ENCODE peak calls at places on chromosome 3, in eight cellular contexts. J is activated T-helper 1 cell treated with Interleukin-2 at 50 U/mL for 16 hours; V is DMS79; H is stimulated activated CD4-positive, alpha-beta T cell treated with anti-CD3 and anti-CD28 coated beads, TNF-alpha, amount 100 ng/mL, for 4 hours; N is fibroblast of mammary gland; A is sciatic nerve; K is GM13976; W is psoas muscle. U is an unnamed sample.

GRCh38 chr3:46065294-46065705 is 38.0 kb upstream of the XCR1 start:
- DNase-seq in J (peak), V (peak), H (peak), N (no peak), A (no peak), K (peak), W (peak), U (no peak)

GRCh38 chr3:195064300-195064931 is 206.5 kb downstream of the XXYLT1 start:
- DNase-seq in J (no peak), V (no peak), H (no peak), N (no peak), A (no peak), K (no peak), W (peak), U (no peak)

GRCh38 chr3:149330609-149331008 is 2.8 kb downstream of the TM4SF18 start:
- DNase-seq in J (no peak), V (no peak), H (no peak), N (peak), A (no peak), K (no peak), W (no peak), U (no peak)

GRCh38 chr3:43001094-43001553 is 22.0 kb downstream of the GASK1A start:
- DNase-seq in J (no peak), V (no peak), H (no peak), N (peak), A (peak), K (no peak), W (peak), U (no peak)

GRCh38 chr3:94063497-94064119 is 747 bp downstream of the NSUN3 start:
- DNase-seq in J (no peak), V (no peak), H (no peak), N (peak), A (no peak), K (no peak), W (no peak), U (no peak)

GRCh38 chr3:172329070-172329469 is 119.2 kb downstream of the GHSR start:
- DNase-seq in J (no peak), V (no peak), H (no peak), N (no peak), A (no peak), K (no peak), W (no peak), U (no peak)

GRCh38 chr3:65284971-65285370 is 597.2 kb upstream of the ADAMTS9 start:
- DNase-seq in J (no peak), V (no peak), H (no peak), N (no peak), A (no peak), K (no peak), W (no peak), U (no peak)

GRCh38 chr3:108006077-108006675 is 84.7 kb downstream of the CD47 start:
- DNase-seq in J (no peak), V (no peak), H (no peak), N (no peak), A (no peak), K (no peak), W (no peak), U (no peak)

GRCh38 chr3:194928183-194928736 is 242.6 kb downstream of the FAM43A start:
- DNase-seq in J (no peak), V (no peak), H (no peak), N (peak), A (no peak), K (no peak), W (no peak), U (no peak)

GRCh38 chr3:186270711-186271110 is 91.3 kb downstream of the DGKG start:
- DNase-seq in J (no peak), V (no peak), H (no peak), N (no peak), A (no peak), K (no peak), W (no peak), U (no peak)

GRCh38 chr3:46017720-46018119 is 9.6 kb downstream of the XCR1 start:
- DNase-seq in J (no peak), V (no peak), H (no peak), N (peak), A (no peak), K (peak), W (no peak), U (no peak)

GRCh38 chr3:133880886-133881455 is 14.7 kb downstream of the RAB6B start:
- DNase-seq in J (no peak), V (no peak), H (no peak), N (no peak), A (no peak), K (no peak), W (no peak), U (no peak)

GRCh38 chr3:195809291-195809785 is 2.4 kb downstream of the MUC4 start:
- DNase-seq in J (no peak), V (peak), H (no peak), N (no peak), A (no peak), K (no peak), W (no peak), U (no peak)

GRCh38 chr3:123817413-123817812 is 66.7 kb downstream of the MYLK start:
- DNase-seq in J (no peak), V (no peak), H (no peak), N (no peak), A (no peak), K (no peak), W (no peak), U (no peak)

GRCh38 chr3:46737320-46737719 is 19.7 kb upstream of the PRSS50 start:
- DNase-seq in J (no peak), V (no peak), H (no peak), N (no peak), A (no peak), K (no peak), W (no peak), U (no peak)

GRCh38 chr3:141384575-141384974 is 16.3 kb downstream of the ZBTB38 start:
- DNase-seq in J (no peak), V (no peak), H (no peak), N (no peak), A (no peak), K (no peak), W (no peak), U (no peak)

GRCh38 chr3:37249717-37250116 is 75.3 kb upstream of the LRRFIP2 start:
- DNase-seq in J (no peak), V (no peak), H (no peak), N (peak), A (no peak), K (no peak), W (peak), U (no peak)

GRCh38 chr3:56915969-56916586 is 114.3 kb upstream of the ARHGEF3 start:
- DNase-seq in J (peak), V (peak), H (peak), N (no peak), A (no peak), K (peak), W (no peak), U (peak)

GRCh38 chr3:162799910-162800309 is 1303.3 kb downstream of the OTOL1 start:
- DNase-seq in J (no peak), V (no peak), H (no peak), N (peak), A (no peak), K (no peak), W (no peak), U (no peak)

GRCh38 chr3:17605032-17605431 is 137.4 kb downstream of the TBC1D5 start:
- DNase-seq in J (no peak), V (no peak), H (no peak), N (peak), A (no peak), K (no peak), W (no peak), U (no peak)

GRCh38 chr3:112671930-112672715 is 31.2 kb upstream of the CCDC80 start:
- DNase-seq in J (no peak), V (peak), H (no peak), N (peak), A (no peak), K (no peak), W (no peak), U (no peak)

GRCh38 chr3:45664558-45664957 is 24.6 kb upstream of the SACM1L start:
- DNase-seq in J (peak), V (no peak), H (peak), N (no peak), A (no peak), K (peak), W (no peak), U (peak)

GRCh38 chr3:47512416-47513124 is 942 bp downstream of the ELP6 start:
- DNase-seq in J (peak), V (no peak), H (no peak), N (peak), A (peak), K (no peak), W (peak), U (no peak)

GRCh38 chr3:160016972-160017371 is 28.3 kb downstream of the IL12A start:
- DNase-seq in J (no peak), V (no peak), H (no peak), N (peak), A (no peak), K (no peak), W (no peak), U (no peak)

GRCh38 chr3:158402590-158402989 is 168.4 kb upstream of the MLF1 start:
- DNase-seq in J (no peak), V (no peak), H (no peak), N (no peak), A (no peak), K (no peak), W (no peak), U (no peak)

GRCh38 chr3:24513463-24513862 is 18.8 kb upstream of the THRB start:
- DNase-seq in J (no peak), V (no peak), H (no peak), N (no peak), A (no peak), K (no peak), W (no peak), U (no peak)

GRCh38 chr3:56894912-56895431 is 93.2 kb upstream of the ARHGEF3 start:
- DNase-seq in J (no peak), V (no peak), H (no peak), N (peak), A (no peak), K (peak), W (no peak), U (no peak)

GRCh38 chr3:172326993-172327392 is 121.3 kb downstream of the GHSR start:
- DNase-seq in J (no peak), V (no peak), H (no peak), N (no peak), A (no peak), K (no peak), W (no peak), U (no peak)

GRCh38 chr3:51966016-51966415 is 1.2 kb downstream of the PCBP4 start:
- DNase-seq in J (no peak), V (no peak), H (no peak), N (no peak), A (no peak), K (no peak), W (no peak), U (no peak)

GRCh38 chr3:31361391-31362273 is 171.1 kb upstream of the STT3B start:
- DNase-seq in J (no peak), V (no peak), H (no peak), N (peak), A (no peak), K (no peak), W (no peak), U (no peak)